ENCODE peak calls at places on chromosomes 1 and 21, in six cellular contexts. I, K, J, Z, C and N are unnamed samples.

GRCh38 chr1:233240367-233240766 is 55.2 kb downstream of the PCNX2 start:
- DNase-seq in I (no peak), K (no peak), J (no peak), Z (no peak), C (no peak), N (no peak)

GRCh38 chr1:221961532-221962292 is 219.8 kb upstream of the DUSP10 start:
- DNase-seq in I (peak; percentile 53), K (no peak), J (peak; percentile 34), Z (peak; percentile 44), C (no peak), N (no peak)

GRCh38 chr1:37477198-37477931 is 3.0 kb downstream of the ZC3H12A start:
- DNase-seq in I (peak; percentile 90), K (peak; percentile 76), J (no peak), Z (no peak), C (peak; percentile 59), N (peak; percentile 90)

GRCh38 chr1:91548382-91549040 is 47.9 kb downstream of the CDC7 start:
- DNase-seq in I (no peak), K (no peak), J (no peak), Z (no peak), C (no peak), N (no peak)

GRCh38 chr1:14659913-14660312 is 61.4 kb downstream of the KAZN start:
- DNase-seq in I (no peak), K (no peak), J (no peak), Z (no peak), C (no peak), N (no peak)

GRCh38 chr1:240935921-240936320 is 324.0 kb upstream of the GREM2 start:
- DNase-seq in I (no peak), K (no peak), J (no peak), Z (no peak), C (no peak), N (no peak)

GRCh38 chr1:228860911-228861829 is 125.9 kb downstream of the RHOU start:
- DNase-seq in I (no peak), K (no peak), J (peak; percentile 67), Z (peak; percentile 90), C (no peak), N (no peak)

GRCh38 chr1:55974714-55975441 is 604.5 kb downstream of the PLPP3 start:
- DNase-seq in I (no peak), K (no peak), J (no peak), Z (no peak), C (no peak), N (no peak)

GRCh38 chr1:201675143-201675542 is 136.2 kb downstream of the NAV1 start:
- DNase-seq in I (no peak), K (no peak), J (no peak), Z (no peak), C (peak; percentile 61), N (no peak)

GRCh38 chr1:53406551-53407235 is 52.5 kb upstream of the DMRTB1 start:
- DNase-seq in I (no peak), K (no peak), J (no peak), Z (no peak), C (no peak), N (no peak)

GRCh38 chr1:165726841-165727240 is 28.5 kb upstream of the ALDH9A1 start:
- DNase-seq in I (no peak), K (no peak), J (no peak), Z (no peak), C (no peak), N (no peak)

GRCh38 chr1:109185990-109186703 is 27.6 kb upstream of the SARS1 start:
- DNase-seq in I (no peak), K (no peak), J (no peak), Z (no peak), C (no peak), N (no peak)

GRCh38 chr1:121483961-121484424 is 299.2 kb downstream of the SRGAP2C start:
- DNase-seq in I (no peak), K (no peak), J (peak; percentile 53), Z (no peak), C (no peak), N (no peak)

GRCh38 chr1:118827207-118827606 is 160.9 kb downstream of the TBX15 start:
- DNase-seq in I (no peak), K (no peak), J (no peak), Z (no peak), C (no peak), N (no peak)

GRCh38 chr1:19863804-19864203 is 18.4 kb upstream of the OTUD3 start:
- DNase-seq in I (no peak), K (no peak), J (peak; percentile 73), Z (no peak), C (no peak), N (no peak)

GRCh38 chr1:54970901-54971300 is 9.5 kb upstream of the TMEM61 start:
- DNase-seq in I (no peak), K (no peak), J (no peak), Z (no peak), C (no peak), N (no peak)

GRCh38 chr1:198121058-198121829 is 35.6 kb upstream of the NEK7 start:
- DNase-seq in I (no peak), K (no peak), J (peak; percentile 85), Z (peak; percentile 24), C (no peak), N (no peak)

GRCh38 chr1:51313961-51314777 is 16.2 kb downstream of the TTC39A start:
- DNase-seq in I (no peak), K (no peak), J (no peak), Z (no peak), C (no peak), N (no peak)

GRCh38 chr1:115746021-115746690 is 22.4 kb downstream of the CASQ2 start:
- DNase-seq in I (no peak), K (no peak), J (no peak), Z (no peak), C (no peak), N (no peak)

GRCh38 chr1:19325958-19326747 is 14.0 kb downstream of the SLC66A1 start:
- DNase-seq in I (no peak), K (no peak), J (no peak), Z (no peak), C (no peak), N (no peak)

GRCh38 chr21:46038871-46039397 is 57.4 kb downstream of the COL6A1 start:
- DNase-seq in I (no peak), K (no peak), J (no peak), Z (no peak), C (peak; percentile 87), N (no peak)